ENCODE peak calls at places on chromosomes 16 and 17, in four cellular contexts. N is cardiac muscle cell, M is HCT116, H is foreskin fibroblast. S is an unnamed sample.

GRCh38 chr17:34798581-34798980 is 162.7 kb downstream of the CCT6B start:
- DNase-seq in H (no peak), M (no peak), N (no peak), S (no peak)

GRCh38 chr17:81315170-81315884 is 20.2 kb upstream of the SLC38A10 start:
- DNase-seq in N (no peak), M (no peak), H (no peak), S (no peak)

GRCh38 chr16:57623251-57624043 is 5.0 kb upstream of the ADGRG1 start:
- DNase-seq in N (no peak), M (peak; percentile 55), H (peak; percentile 50), S (no peak)

GRCh38 chr16:50298075-50298460 is 31.7 kb downstream of the ADCY7 start:
- DNase-seq in N (no peak), M (no peak), H (no peak), S (no peak)

GRCh38 chr17:56912105-56912999 is 1.5 kb downstream of the TRIM25 start:
- DNase-seq in N (no peak), H (peak; percentile 47), M (no peak), S (no peak)

GRCh38 chr16:75433732-75434413 is 570 bp upstream of the CFDP1 start:
- DNase-seq in M (no peak), H (peak; percentile 95), N (peak; percentile 72), S (no peak)

GRCh38 chr17:7717756-7718350 is 309 bp downstream of the DNAH2 start:
- DNase-seq in N (peak; percentile 14), H (peak; percentile 54), M (no peak), S (no peak)

GRCh38 chr16:11621920-11622651 is 35.4 kb upstream of the LITAF start:
- DNase-seq in N (no peak), H (peak; percentile 55), M (no peak), S (no peak)

GRCh38 chr16:83475108-83475507 is 332.7 kb upstream of the HSBP1 start:
- DNase-seq in M (no peak), H (no peak), N (peak; percentile 7), S (no peak)

GRCh38 chr17:80839401-80839800 is 152.2 kb upstream of the CHMP6 start:
- DNase-seq in H (no peak), N (no peak), M (no peak), S (no peak)

GRCh38 chr17:72119963-72120877 is 600 bp upstream of the SOX9 start:
- DNase-seq in N (peak; percentile 66), M (peak; percentile 64), H (peak; percentile 87), S (peak; percentile 39)

GRCh38 chr17:64172510-64172909 is 42.6 kb upstream of the ERN1 start:
- DNase-seq in M (no peak), H (no peak), N (no peak), S (no peak)

DNA sequence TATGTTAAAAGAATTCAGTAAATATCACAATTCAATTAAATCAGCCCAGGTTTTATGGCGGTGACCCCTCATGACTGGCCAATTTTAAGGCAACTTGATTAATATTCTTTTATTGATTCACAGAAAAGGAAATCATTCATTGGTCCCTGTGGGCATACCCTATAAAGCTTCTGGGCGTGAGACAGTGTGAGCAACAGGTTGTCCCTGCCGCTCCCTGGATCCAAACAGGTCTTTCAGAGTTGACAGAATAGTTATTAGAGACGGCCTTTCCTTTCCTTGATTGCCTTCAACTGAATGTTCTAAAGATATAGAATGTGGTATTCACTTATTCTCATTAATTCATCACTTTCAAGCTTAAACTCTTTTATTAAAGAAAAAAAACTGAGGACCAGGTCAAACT is 433.9 kb downstream of the KCNJ2 start:
- DNase-seq in M (no peak), N (no peak), H (no peak), S (no peak)
- H3K4me3 ChIP-seq in M (no peak overlapping the region), N (no peak overlapping the region), H (no peak overlapping the region), S (no peak overlapping the region)

DNA sequence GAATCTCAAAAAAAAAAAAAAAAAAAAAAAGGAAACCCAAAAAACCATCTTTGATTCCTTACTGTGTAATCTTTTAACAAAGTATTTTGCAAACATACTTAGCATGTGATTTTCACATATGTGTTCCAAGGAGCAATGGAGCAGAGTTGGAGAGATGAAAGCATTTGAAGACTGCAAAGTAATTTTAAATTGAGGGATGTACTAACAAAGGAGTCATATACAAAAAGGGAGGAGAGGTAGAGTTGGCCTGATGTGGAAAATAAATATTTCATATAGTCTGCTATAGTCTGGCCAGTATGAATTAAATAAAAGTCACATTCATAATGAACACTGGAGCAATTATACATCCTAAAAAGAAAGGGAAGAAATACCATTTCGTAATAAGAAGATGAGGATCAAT is 265.8 kb upstream of the TBX2 start:
- DNase-seq in H (no peak), N (no peak), M (no peak), S (no peak)
- H3K4me3 ChIP-seq in H (no peak overlapping the region), N (no peak overlapping the region), M (no peak overlapping the region), S (no peak overlapping the region)

DNA sequence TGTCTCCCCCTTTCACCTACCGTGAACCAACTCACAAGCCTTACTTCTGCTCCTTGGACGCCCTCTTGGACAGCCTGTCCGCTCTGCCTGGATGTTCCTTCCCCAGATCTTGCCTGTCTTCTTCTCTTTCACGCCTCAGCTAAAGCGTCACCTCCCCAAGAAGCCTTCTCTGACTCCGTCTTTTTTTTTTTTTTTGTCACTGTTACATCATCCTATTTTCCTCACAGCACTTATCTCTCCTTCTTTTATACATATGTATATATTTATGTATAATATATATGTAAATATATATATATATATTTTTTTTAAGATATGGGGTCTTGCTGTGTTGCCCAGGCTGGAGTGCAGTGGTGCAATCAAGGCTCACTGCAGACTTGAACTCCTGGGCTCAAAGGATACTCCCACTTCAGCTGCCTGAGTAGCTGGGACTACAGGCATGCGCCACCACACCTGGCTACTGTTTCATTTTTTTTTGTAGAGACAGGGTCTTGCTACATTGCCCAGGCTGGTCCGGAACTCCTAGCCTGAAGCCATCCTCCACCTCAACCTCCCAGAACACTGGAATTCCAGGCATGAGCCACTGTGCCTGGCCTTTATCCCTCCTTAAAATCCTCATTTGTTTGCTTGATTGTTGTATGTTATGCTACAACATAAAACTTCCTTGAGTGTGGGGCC is 16.5 kb upstream of the AKTIP start:
- DNase-seq in M (no peak), N (no peak), H (no peak), S (no peak)
- H3K4me3 ChIP-seq in M (no peak overlapping the region), N (no peak overlapping the region), H (no peak overlapping the region), S (no peak overlapping the region)

GRCh38 chr17:48729335-48730239 is 1.0 kb upstream of the HOXB13 start:
- DNase-seq in N (no peak), H (no peak), M (no peak), S (no peak)

GRCh38 chr17:48726916-48727286 is 1.6 kb downstream of the HOXB13 start:
- DNase-seq in M (no peak), N (no peak), H (no peak), S (no peak)

GRCh38 chr17:48727415-48728175 is 955 bp downstream of the HOXB13 start:
- DNase-seq in N (no peak), H (no peak), M (no peak), S (no peak)

GRCh38 chr17:48730240-48730550 is 1.6 kb upstream of the HOXB13 start:
- DNase-seq in N (no peak), H (no peak), M (no peak), S (no peak)

DNA sequence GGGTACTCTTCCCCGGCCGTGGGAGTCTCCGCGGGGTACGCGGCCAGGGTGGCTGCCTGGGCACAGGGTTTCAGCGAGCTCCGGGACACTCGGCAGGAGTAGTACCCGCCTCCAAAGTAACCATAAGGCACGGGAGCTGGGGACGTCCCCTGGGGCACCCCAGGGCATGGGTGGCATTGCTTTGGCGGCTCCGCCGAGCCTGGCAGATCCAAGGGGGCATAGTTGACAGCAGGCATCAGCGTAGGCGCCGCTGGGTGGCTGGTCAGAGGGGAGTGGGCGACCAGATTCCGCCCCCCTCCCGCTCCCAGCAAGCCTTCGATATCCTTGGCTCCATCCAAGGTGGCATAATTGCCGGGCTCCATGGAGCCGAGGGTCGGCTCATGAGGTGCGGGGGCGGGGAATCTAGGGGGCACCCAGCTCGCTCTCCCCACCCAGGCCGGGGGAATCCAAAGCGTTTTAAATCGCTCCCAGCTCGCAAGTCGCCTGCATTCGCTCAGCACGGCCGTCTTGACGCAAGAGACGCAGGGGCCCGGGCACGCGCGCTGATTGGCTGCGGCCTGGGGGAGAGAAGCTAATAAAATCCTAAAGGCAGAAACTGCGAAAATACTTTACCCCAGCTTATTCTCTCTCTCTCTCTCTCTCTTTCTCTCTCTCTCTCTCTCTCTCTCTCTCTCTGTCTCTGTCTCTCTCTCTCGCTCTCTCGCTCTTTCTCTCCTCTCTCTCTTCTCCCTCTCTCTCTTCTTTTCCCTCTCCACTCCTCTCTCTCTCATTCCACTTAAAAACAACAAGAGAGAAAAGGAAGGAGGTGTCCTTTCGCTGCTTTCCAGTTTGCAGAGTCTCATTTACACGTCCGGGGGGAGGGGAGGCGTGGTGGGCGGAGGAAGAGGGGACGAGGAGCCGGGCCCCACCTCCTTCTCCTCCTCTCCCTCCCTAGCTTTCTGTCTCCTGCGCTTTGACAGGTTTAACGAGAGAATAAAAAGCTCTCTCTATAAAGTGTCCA is at the start of gene HOXB13:
- DNase-seq in M (peak; percentile 75), N (peak; percentile 66), H (peak; percentile 85), S (peak; percentile 75)
- H3K4me3 ChIP-seq in M (peak within 1 kb of the TSS; percentile 80), N (peak within 1 kb of the TSS; percentile 18), H (peak within 1 kb of the TSS; percentile 42), S (peak within 1 kb of the TSS; percentile 47)

DNA sequence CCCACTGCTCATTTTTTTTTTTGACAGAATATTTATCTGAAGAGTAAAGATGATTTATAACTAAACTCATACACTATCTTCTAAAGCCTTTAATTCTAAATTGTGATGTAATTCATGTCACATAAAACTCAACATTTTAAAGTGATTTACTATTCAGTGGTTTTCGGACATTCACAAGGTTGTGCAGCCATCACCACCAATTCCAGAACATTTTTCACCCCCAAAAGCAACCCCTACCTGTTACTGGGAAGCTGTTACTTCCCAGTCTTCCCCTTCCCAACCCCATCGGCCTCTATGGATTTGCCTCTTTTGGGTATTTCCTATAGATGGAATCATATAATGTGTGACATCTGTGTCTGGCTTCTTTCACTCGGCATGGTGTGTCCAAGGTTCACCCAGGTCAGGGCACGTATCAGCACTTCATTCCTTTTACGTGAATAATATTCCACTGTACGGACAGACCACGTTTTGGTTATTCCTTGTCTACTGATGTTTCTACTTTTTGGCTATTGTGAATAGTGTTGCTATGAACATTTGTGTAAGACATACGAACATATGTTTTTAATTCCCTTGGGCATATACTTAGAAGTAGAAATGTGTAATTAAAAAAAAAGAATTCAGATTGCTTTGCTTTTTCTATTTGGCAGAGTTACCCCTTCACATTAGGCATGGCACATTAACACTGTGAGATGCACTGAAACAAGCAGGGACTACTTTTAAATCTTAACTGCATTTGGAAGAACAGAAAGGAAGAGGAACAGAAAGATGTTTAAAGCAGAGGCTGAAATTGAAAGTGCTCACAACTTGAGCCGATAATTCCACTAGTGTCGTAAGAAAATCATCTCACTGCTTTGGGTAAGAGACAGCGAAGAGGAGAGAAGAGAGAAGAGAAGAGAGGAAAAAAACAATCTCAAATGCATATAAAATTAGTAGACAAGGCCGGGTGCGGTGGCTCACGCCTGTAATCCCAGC is 105.4 kb downstream of the VPS53 start:
- DNase-seq in M (no peak), N (no peak), H (peak; percentile 74), S (no peak)
- H3K4me3 ChIP-seq in M (no peak overlapping the region), N (no peak overlapping the region), H (peak overlapping the region; percentile 4), S (no peak overlapping the region)

GRCh38 chr17:78272914-78273258 is 41.5 kb downstream of the TMEM235 start:
- DNase-seq in N (no peak), H (no peak), M (no peak), S (no peak)
- H3K4me3 ChIP-seq in N (no peak overlapping the region), H (no peak overlapping the region), M (no peak overlapping the region), S (no peak overlapping the region)

GRCh38 chr16:17937003-17937402 is 399.5 kb downstream of the NPIPA8 start:
- DNase-seq in M (no peak), N (no peak), H (no peak), S (no peak)
- H3K4me3 ChIP-seq in M (no peak overlapping the region), N (no peak overlapping the region), H (no peak overlapping the region), S (no peak overlapping the region)

S was measured in WERI-Rb-1.